ENCODE peak calls at places on chromosome 1, in four cellular contexts. Q is NCI-H1092 treated with DMSO at 0.1 percent for 48 hours; H is activated CD4-positive, alpha-beta T cell treated with anti-CD3 and anti-CD28 coated beads, Interleukin-2, amount 50 U/mL, for 4 hours; M is HTR-8/SVneo. W is an unnamed sample.

GRCh38 chr1:24955161-24955560 is 25.1 kb upstream of the RUNX3 start:
- DNase-seq in Q (no peak), M (peak; percentile 44), H (peak; percentile 68), W (no peak)

GRCh38 chr1:230170610-230171009 is 103.6 kb downstream of the GALNT2 start:
- DNase-seq in M (no peak), Q (no peak), H (no peak), W (no peak)

GRCh38 chr1:221718391-221719277 is 23.3 kb downstream of the DUSP10 start:
- DNase-seq in H (no peak), M (peak; percentile 49), Q (no peak), W (peak; percentile 53)

GRCh38 chr1:209688746-209689234 is 13.6 kb downstream of the G0S2 start:
- DNase-seq in Q (no peak), M (no peak), H (no peak), W (no peak)

GRCh38 chr1:212368073-212368484 is 46.6 kb downstream of the PACC1 start:
- DNase-seq in Q (peak; percentile 35), M (peak; percentile 83), H (peak; percentile 37), W (peak; percentile 28)

GRCh38 chr1:50976890-50977574 is 7.0 kb downstream of the CDKN2C start:
- DNase-seq in M (no peak), H (no peak), Q (peak; percentile 82), W (peak; percentile 36)

GRCh38 chr1:245222931-245223330 is 68.1 kb downstream of the KIF26B start:
- DNase-seq in H (no peak), Q (no peak), M (no peak), W (no peak)

GRCh38 chr1:29518183-29518835 is 282.0 kb downstream of the PTPRU start:
- DNase-seq in Q (no peak), H (no peak), M (no peak), W (no peak)

GRCh38 chr1:190129367-190129766 is 348.3 kb downstream of the BRINP3 start:
- DNase-seq in Q (no peak), H (no peak), M (no peak), W (no peak)

GRCh38 chr1:21278208-21278861 is 11.9 kb downstream of the ECE1 start:
- DNase-seq in H (no peak), M (no peak), Q (no peak), W (no peak)

GRCh38 chr1:62090016-62090415 is 104.6 kb upstream of the L1TD1 start:
- DNase-seq in Q (no peak), M (no peak), H (no peak), W (no peak)

GRCh38 chr1:229230893-229231753 is 39.8 kb upstream of the RAB4A start:
- DNase-seq in M (no peak), H (no peak), Q (no peak), W (no peak)

GRCh38 chr1:247551716-247552115 is 2.8 kb downstream of the GCSAML start:
- DNase-seq in Q (no peak), M (no peak), H (no peak), W (peak; percentile 8)

GRCh38 chr1:228793032-228793431 is 57.8 kb downstream of the RHOU start:
- DNase-seq in Q (no peak), M (no peak), H (no peak), W (no peak)

GRCh38 chr1:204128964-204129896 is 22.6 kb downstream of the ETNK2 start:
- DNase-seq in Q (peak; percentile 81), M (peak; percentile 79), H (peak; percentile 39), W (peak; percentile 43)

GRCh38 chr1:222129041-222129440 is 387.2 kb upstream of the DUSP10 start:
- DNase-seq in Q (no peak), H (no peak), M (no peak), W (no peak)